ENCODE peak calls at places on chromosomes 6 and 20, in seven cellular contexts. S, R, X, T, U, I and C are unnamed samples.

GRCh38 chr6:147142684-147143245 is 61.5 kb upstream of the STXBP5 start:
- DNase-seq in S (no peak), R (no peak), X (no peak), T (no peak), U (no peak), I (no peak), C (no peak)

GRCh38 chr20:59804347-59804746 is 129.1 kb downstream of the SYCP2 start:
- DNase-seq in S (no peak), R (no peak), X (no peak), T (no peak), U (no peak), I (no peak), C (no peak)

GRCh38 chr20:19301843-19302242 is 89.4 kb downstream of the SLC24A3 start:
- DNase-seq in S (no peak), R (no peak), X (no peak), T (no peak), U (no peak), I (no peak), C (no peak)

GRCh38 chr6:152089992-152090391 is 282.5 kb downstream of the ESR1 start:
- DNase-seq in S (no peak), R (no peak), X (peak), T (no peak), U (peak), I (no peak), C (no peak)

GRCh38 chr6:86949776-86950175 is 12.4 kb downstream of the HTR1E start:
- DNase-seq in S (no peak), R (no peak), X (no peak), T (no peak), U (no peak), I (no peak), C (no peak)

GRCh38 chr6:33298773-33299236 is at the start of gene RGL2:
- DNase-seq in S (peak), R (peak), X (peak), T (no peak), U (no peak), I (peak), C (no peak)

GRCh38 chr20:44745560-44746366 is at the start of gene KCNK15:
- DNase-seq in S (peak), R (peak), X (peak), T (no peak), U (no peak), I (peak), C (no peak)

GRCh38 chr6:39493174-39493573 is 170.7 kb upstream of the KCNK16 start:
- DNase-seq in S (no peak), R (no peak), X (peak), T (no peak), U (peak), I (no peak), C (no peak)

GRCh38 chr6:40930555-40930954 is 108.5 kb downstream of the UNC5CL start:
- DNase-seq in S (no peak), R (no peak), X (peak), T (no peak), U (no peak), I (peak), C (no peak)

GRCh38 chr20:44615876-44616603 is 33.7 kb downstream of the PKIG start:
- DNase-seq in S (no peak), R (no peak), X (no peak), T (no peak), U (no peak), I (no peak), C (no peak)

GRCh38 chr20:34558320-34559202 is at the start of gene MAP1LC3A:
- DNase-seq in S (peak), R (peak), X (peak), T (peak), U (peak), I (peak), C (peak)

GRCh38 chr6:35737413-35738211 is 780 bp downstream of the ARMC12 start:
- DNase-seq in S (peak), R (no peak), X (peak), T (peak), U (peak), I (no peak), C (peak)

GRCh38 chr6:15547379-15547778 is 115.4 kb downstream of the DTNBP1 start:
- DNase-seq in S (no peak), R (no peak), X (peak), T (no peak), U (no peak), I (no peak), C (no peak)

GRCh38 chr20:43442310-43442880 is 15.3 kb upstream of the SRSF6 start:
- DNase-seq in S (no peak), R (no peak), X (peak), T (no peak), U (no peak), I (no peak), C (no peak)

GRCh38 chr6:54264581-54265272 is 43.5 kb upstream of the TINAG start:
- DNase-seq in S (no peak), R (no peak), X (no peak), T (no peak), U (no peak), I (no peak), C (no peak)

GRCh38 chr6:152428126-152428525 is 209.0 kb downstream of the SYNE1 start:
- DNase-seq in S (no peak), R (no peak), X (peak), T (no peak), U (no peak), I (no peak), C (no peak)

GRCh38 chr20:58976095-58976730 is 4.8 kb upstream of the NELFCD start:
- DNase-seq in S (no peak), R (no peak), X (no peak), T (no peak), U (no peak), I (no peak), C (no peak)

GRCh38 chr6:150018846-150019580 is 6.3 kb downstream of the RAET1L start:
- DNase-seq in S (no peak), R (no peak), X (no peak), T (no peak), U (no peak), I (no peak), C (no peak)

GRCh38 chr6:4185419-4185818 is 50.0 kb upstream of the ECI2 start:
- DNase-seq in S (no peak), R (no peak), X (no peak), T (no peak), U (no peak), I (no peak), C (no peak)

GRCh38 chr6:127518710-127519468 is at the start of gene MTCL3:
- DNase-seq in S (no peak), R (no peak), X (peak), T (no peak), U (peak), I (peak), C (no peak)

GRCh38 chr6:27867941-27868705 is 44.1 kb downstream of the OR2B2 start:
- DNase-seq in S (no peak), R (no peak), X (peak), T (no peak), U (peak), I (no peak), C (no peak)

GRCh38 chr20:4227085-4227821 is 211.9 kb upstream of the RNF24 start:
- DNase-seq in S (peak), R (no peak), X (peak), T (no peak), U (peak), I (no peak), C (no peak)

GRCh38 chr20:46209930-46210671 is 92.0 kb downstream of the CD40 start:
- DNase-seq in S (no peak), R (peak), X (peak), T (no peak), U (no peak), I (no peak), C (no peak)

GRCh38 chr6:5905431-5906339 is 101.0 kb downstream of the NRN1 start:
- DNase-seq in S (no peak), R (peak), X (peak), T (peak), U (peak), I (peak), C (no peak)

GRCh38 chr6:101396552-101397173 is 3.2 kb downstream of the GRIK2 start:
- DNase-seq in S (peak), R (peak), X (peak), T (no peak), U (peak), I (peak), C (no peak)

GRCh38 chr6:4313044-4313686 is 177.8 kb upstream of the ECI2 start:
- DNase-seq in S (no peak), R (no peak), X (peak), T (no peak), U (peak), I (peak), C (no peak)

DNA sequence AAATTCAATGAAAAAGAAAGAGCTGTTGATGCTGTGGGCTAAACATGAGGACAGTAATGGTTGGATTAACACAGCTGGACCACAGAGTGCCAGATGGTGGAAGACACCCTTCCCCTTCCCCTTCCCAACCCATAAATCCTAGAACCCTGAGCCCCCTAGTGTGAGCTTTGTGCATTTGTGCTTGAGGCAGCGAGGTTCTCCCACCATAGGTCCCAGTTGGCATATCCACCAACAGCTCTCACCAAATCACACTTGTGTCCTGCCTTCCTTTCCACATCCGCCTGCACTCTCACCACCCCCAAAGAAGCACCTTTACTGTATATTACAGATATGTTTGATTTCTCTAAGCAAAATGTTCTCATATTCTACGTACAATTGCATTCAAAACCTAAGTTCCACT is 32.8 kb upstream of the HBS1L start:
- DNase-seq in S (peak), R (no peak), X (no peak), T (no peak), U (no peak), I (no peak), C (no peak)
- TF ChIP-seq CTCF in S (no peak), R (no peak), X (peak), T (no peak), U (peak), I (no peak), C (peak)

DNA sequence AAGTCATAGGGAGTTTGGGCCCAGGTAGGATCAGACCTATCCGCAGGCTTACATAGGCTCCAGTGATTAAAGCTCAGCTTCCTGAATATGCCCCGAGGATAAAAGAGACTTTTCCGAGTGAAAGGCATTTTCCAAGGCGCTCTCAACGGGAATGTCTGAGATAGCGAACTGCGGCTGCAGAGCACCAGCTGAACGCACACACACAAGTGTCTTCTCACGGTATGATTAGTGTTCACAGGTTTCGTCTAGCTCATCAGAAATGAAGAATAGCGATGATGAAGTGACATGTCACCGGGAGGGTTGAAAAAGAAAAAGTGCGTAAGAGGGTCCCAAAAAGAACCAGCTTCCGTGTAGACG is 639 bp upstream of the CARMIL1 start:
- DNase-seq in S (no peak), R (no peak), X (no peak), T (no peak), U (no peak), I (no peak), C (no peak)
- H3K4me3 ChIP-seq in S (peak), R (peak), X (peak), T (peak), U (peak), I (peak), C (peak)

GRCh38 chr6:2938632-2939083 is 32.7 kb downstream of the SERPINB6 start:
- DNase-seq in S (peak), R (no peak), X (no peak), T (no peak), U (no peak), I (no peak), C (no peak)
- TF ChIP-seq CTCF in S (no peak), R (no peak), X (peak), T (peak), U (no peak), I (no peak), C (no peak)

GRCh38 chr20:62638680-62639406 is 3.5 kb upstream of the SLCO4A1 start:
- DNase-seq in S (no peak), R (no peak), X (no peak), T (no peak), U (no peak), I (no peak), C (no peak)

GRCh38 chr20:62641749-62642665 is at the start of gene SLCO4A1:
- DNase-seq in S (peak), R (peak), X (peak), T (no peak), U (peak), I (peak), C (no peak)

GRCh38 chr20:62639765-62640164 is 2.5 kb upstream of the SLCO4A1 start:
- DNase-seq in S (no peak), R (no peak), X (no peak), T (no peak), U (no peak), I (no peak), C (no peak)

GRCh38 chr20:62642666-62643520 is 590 bp downstream of the SLCO4A1 start:
- DNase-seq in S (peak), R (peak), X (no peak), T (no peak), U (no peak), I (no peak), C (no peak)

GRCh38 chr20:62640870-62641748 is 1.2 kb upstream of the SLCO4A1 start:
- DNase-seq in S (peak), R (no peak), X (no peak), T (no peak), U (no peak), I (no peak), C (no peak)
- H3K4me3 ChIP-seq in S (no peak), R (no peak), X (no peak), T (no peak), U (no peak), I (peak), C (peak)

DNA sequence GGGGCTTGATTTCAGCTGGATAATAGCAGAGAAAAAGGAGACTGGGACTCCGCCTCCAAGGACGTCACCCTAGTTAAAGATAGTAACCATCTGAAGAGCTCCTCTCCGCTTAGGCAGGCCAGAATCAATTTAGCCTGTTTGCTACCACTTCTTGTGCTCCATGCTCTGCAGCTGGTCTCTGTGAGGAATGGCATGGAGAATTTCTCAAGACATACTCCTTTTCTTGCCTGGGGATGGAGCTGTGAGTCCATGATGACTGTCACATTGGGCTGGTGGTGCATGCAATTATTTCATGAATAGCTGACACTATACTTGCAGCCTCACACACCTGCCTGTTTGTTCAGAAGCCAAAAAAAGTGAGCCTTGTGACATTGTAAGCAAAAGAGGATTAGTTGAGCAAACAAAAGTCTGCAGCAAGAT is 61.4 kb downstream of the TXLNB start:
- DNase-seq in S (peak), R (no peak), X (peak), T (no peak), U (peak), I (no peak), C (no peak)
- TF ChIP-seq CTCF in S (no peak), R (no peak), X (peak), T (peak), U (peak), I (no peak), C (no peak)

GRCh38 chr6:128572286-128572685 is 51.9 kb upstream of the PTPRK start:
- DNase-seq in S (no peak), R (no peak), X (no peak), T (no peak), U (no peak), I (no peak), C (no peak)
- H3K4me3 ChIP-seq in S (no peak), R (no peak), X (no peak), T (no peak), U (no peak), I (no peak), C (no peak)